ENCODE peak calls at places on chromosome 12, in four cellular contexts. O, N, H and Z are unnamed samples.

GRCh38 chr12:53677612-53678133 is 1.8 kb upstream of the ATP5MC2 start:
- DNase-seq in O (no peak), N (peak), H (no peak), Z (no peak)

GRCh38 chr12:2959194-2959507 is at the start of gene TEAD4:
- DNase-seq in H (peak), O (peak), N (peak), Z (peak)

GRCh38 chr12:12004524-12004923 is 66.2 kb upstream of the BCL2L14 start:
- DNase-seq in O (no peak), H (no peak), N (no peak), Z (no peak)

GRCh38 chr12:104446646-104447415 is 9.9 kb upstream of the CHST11 start:
- DNase-seq in N (no peak), O (no peak), H (no peak), Z (no peak)

GRCh38 chr12:79300199-79300568 is 390.6 kb downstream of the PAWR start:
- DNase-seq in H (peak), N (peak), O (no peak), Z (no peak)

GRCh38 chr12:94145231-94145979 is 3.0 kb upstream of the PLXNC1 start:
- DNase-seq in O (peak), N (peak), H (peak), Z (no peak)

GRCh38 chr12:26606911-26607310 is 226.1 kb downstream of the ITPR2 start:
- DNase-seq in H (no peak), O (no peak), N (no peak), Z (no peak)

GRCh38 chr12:25397001-25397400 is 146.3 kb upstream of the KRAS start:
- DNase-seq in O (no peak), N (no peak), H (no peak), Z (no peak)

GRCh38 chr12:67394600-67394999 is 125.4 kb downstream of the CAND1 start:
- DNase-seq in H (no peak), O (no peak), N (peak), Z (no peak)

GRCh38 chr12:26017484-26018211 is 59.2 kb downstream of the RASSF8 start:
- DNase-seq in O (peak), N (peak), H (peak), Z (peak)

GRCh38 chr12:25416516-25416915 is 136.6 kb downstream of the LMNTD1 start:
- DNase-seq in N (no peak), O (no peak), H (no peak), Z (no peak)

GRCh38 chr12:106331594-106331993 is 26.0 kb upstream of the POLR3B start:
- DNase-seq in O (no peak), H (no peak), N (no peak), Z (no peak)

GRCh38 chr12:94039914-94040313 is 108.5 kb upstream of the PLXNC1 start:
- DNase-seq in H (no peak), N (peak), O (no peak), Z (no peak)

GRCh38 chr12:27754795-27755194 is 25.2 kb upstream of the KLHL42 start:
- DNase-seq in N (no peak), O (no peak), H (no peak), Z (peak)

GRCh38 chr12:85755760-85756159 is 80.4 kb downstream of the RASSF9 start:
- DNase-seq in N (peak), H (peak), O (no peak), Z (no peak)

GRCh38 chr12:48165089-48166031 is 8.0 kb upstream of the ASB8 start:
- DNase-seq in O (peak), H (peak), N (peak), Z (peak)

GRCh38 chr12:69553626-69554248 is 31.5 kb upstream of the CCT2 start:
- DNase-seq in N (peak), O (no peak), H (peak), Z (no peak)

GRCh38 chr12:120118710-120119097 is 2.2 kb upstream of the RAB35 start:
- DNase-seq in O (no peak), H (peak), N (peak), Z (no peak)

GRCh38 chr12:46046436-46046835 is 56.1 kb upstream of the SCAF11 start:
- DNase-seq in N (no peak), H (no peak), O (no peak), Z (no peak)

GRCh38 chr12:46049665-46050064 is 59.3 kb upstream of the SCAF11 start:
- DNase-seq in N (no peak), O (no peak), H (peak), Z (no peak)

DNA sequence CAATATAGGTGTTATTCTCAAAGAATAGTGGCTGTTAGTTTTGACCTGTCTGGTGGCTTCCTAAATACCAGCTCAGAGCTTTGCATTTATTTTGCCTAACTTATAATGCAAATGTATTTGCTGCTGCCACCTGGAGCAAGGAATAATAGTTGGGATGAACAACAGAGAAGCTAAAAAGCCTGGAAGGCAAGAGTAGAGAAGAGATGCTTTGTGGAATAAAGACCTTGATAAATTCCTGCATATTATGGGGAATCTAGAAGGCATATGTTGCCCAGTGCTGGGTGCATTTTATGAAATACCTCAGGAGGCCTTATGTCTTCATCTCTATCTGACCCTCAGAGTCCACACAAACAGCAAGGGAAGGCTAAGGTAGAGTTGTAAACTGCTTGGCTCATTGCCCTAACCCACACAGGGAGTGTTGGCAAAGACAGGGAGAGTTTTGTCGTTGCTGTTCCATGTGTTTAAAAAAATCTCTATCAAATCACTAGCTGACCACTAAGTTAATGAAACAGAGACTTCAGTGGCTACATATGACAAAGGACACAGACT is 53.7 kb upstream of the SCAF11 start:
- DNase-seq in N (no peak), O (no peak), H (no peak), Z (no peak)
- H3K27ac ChIP-seq in N (no peak), O (no peak), H (no peak), Z (no peak)

GRCh38 chr12:122009741-122010140 is 11.9 kb upstream of the BCL7A start:
- DNase-seq in N (no peak), H (no peak), O (no peak), Z (no peak)

GRCh38 chr12:122013792-122014590 is 7.7 kb upstream of the BCL7A start:
- DNase-seq in H (no peak), N (no peak), O (no peak), Z (no peak)

GRCh38 chr12:122014781-122015180 is 6.9 kb upstream of the BCL7A start:
- DNase-seq in O (no peak), N (no peak), H (no peak), Z (no peak)

GRCh38 chr12:122013136-122013535 is 8.5 kb upstream of the BCL7A start:
- DNase-seq in N (no peak), H (no peak), O (no peak), Z (no peak)

DNA sequence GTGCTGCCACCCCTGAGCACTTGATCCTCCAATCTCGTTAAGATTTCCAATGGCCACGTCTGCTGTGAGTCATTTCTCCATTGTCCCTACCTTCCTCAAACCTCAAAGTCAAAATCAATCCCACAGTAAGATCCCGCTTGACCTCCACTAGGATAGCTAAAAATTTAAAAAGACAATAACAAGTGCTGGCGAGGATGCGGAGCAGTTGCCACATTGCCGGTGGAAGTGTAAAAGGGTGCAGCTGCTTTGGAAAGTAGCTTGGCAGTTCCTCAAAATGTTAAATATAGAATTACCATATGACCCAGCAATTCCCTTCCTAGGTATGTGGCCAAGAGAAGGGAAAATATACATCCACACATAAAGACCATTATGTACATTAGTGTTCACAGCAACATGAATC is 9.5 kb upstream of the BCL7A start:
- DNase-seq in O (no peak), N (no peak), H (peak), Z (no peak)
- H3K9ac ChIP-seq in O (no peak), N (no peak), H (no peak), Z (no peak)

GRCh38 chr12:22431693-22432251 is 97.3 kb upstream of the ST8SIA1 start:
- DNase-seq in H (no peak), N (no peak), O (no peak), Z (no peak)

GRCh38 chr12:22435583-22435982 is 101.1 kb upstream of the ST8SIA1 start:
- DNase-seq in N (no peak), O (no peak), H (no peak), Z (no peak)

GRCh38 chr12:22437031-22437806 is 102.7 kb upstream of the ST8SIA1 start:
- DNase-seq in N (peak), O (no peak), H (peak), Z (no peak)
- H3K4me3 ChIP-seq in N (no peak), O (no peak), H (peak), Z (no peak)

DNA sequence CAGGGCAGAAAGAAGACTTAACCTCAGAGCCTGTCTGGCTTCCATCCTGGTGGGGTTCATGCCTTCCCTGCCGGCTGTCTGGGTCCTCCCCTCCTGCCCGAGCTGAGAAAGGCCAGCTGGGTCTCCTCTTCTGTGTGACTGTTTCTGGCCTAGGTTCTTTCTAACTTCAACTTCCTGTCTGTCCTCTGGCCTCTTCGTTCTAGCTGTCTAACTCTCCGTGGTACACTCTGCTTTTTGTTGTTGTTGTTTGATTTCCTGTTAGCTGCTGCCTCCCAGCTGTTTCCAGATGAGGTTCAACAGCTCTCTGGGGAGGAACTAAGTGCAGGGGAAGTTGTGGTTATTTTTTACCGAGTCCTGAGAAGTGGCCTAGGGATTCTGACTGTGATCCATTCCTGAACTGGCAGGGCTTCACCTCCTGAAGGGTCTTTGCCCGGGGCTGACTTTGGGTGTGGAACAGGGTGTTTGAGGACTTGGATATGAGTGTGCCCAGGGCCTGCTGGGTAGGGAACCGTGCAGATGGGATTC is 3.2 kb downstream of the MLXIP start:
- DNase-seq in O (no peak), N (peak), H (peak), Z (peak)
- H3K27ac ChIP-seq in O (no peak), N (peak), H (peak), Z (peak)

GRCh38 chr12:98084391-98084790 is 431.0 kb upstream of the TMPO start:
- DNase-seq in O (no peak), H (no peak), N (no peak), Z (no peak)
- H3K9ac ChIP-seq in O (no peak), H (no peak), N (no peak), Z (no peak)

GRCh38 chr12:989051-989450 is 2.0 kb upstream of the ERC1 start:
- DNase-seq in N (no peak), O (no peak), H (no peak), Z (no peak)
- H3K4me3 ChIP-seq in N (peak), O (no peak), H (peak), Z (no peak)